ENCODE peak calls at places on chromosomes 1 and 21, in seven cellular contexts. Q, D, A, B, V, Z and E are unnamed samples.

GRCh38 chr1:45230537-45230936 is 24.1 kb upstream of the ZSWIM5 start:
- DNase-seq in Q (peak; percentile 11), D (no peak), A (no peak), B (no peak), V (no peak), Z (no peak), E (no peak)

GRCh38 chr1:89881415-89882058 is 60.7 kb downstream of the LRRC8D start:
- DNase-seq in Q (no peak), D (no peak), A (no peak), B (peak; percentile 5), V (no peak), Z (no peak), E (no peak)

GRCh38 chr1:3471356-3472087 is 17.1 kb downstream of the ARHGEF16 start:
- DNase-seq in Q (no peak), D (peak; percentile 57), A (peak; percentile 69), B (no peak), V (no peak), Z (peak; percentile 56), E (peak; percentile 74)

GRCh38 chr1:176879784-176880620 is 284.5 kb downstream of the ASTN1 start:
- DNase-seq in Q (no peak), D (no peak), A (no peak), B (no peak), V (no peak), Z (no peak), E (no peak)

GRCh38 chr1:167060141-167061072 is 29.8 kb downstream of the GPA33 start:
- DNase-seq in Q (no peak), D (no peak), A (no peak), B (no peak), V (no peak), Z (no peak), E (no peak)

GRCh38 chr1:178724734-178725602 is at the start of gene RALGPS2:
- DNase-seq in Q (peak; percentile 68), D (peak; percentile 54), A (peak; percentile 22), B (no peak), V (peak; percentile 59), Z (peak; percentile 71), E (peak; percentile 84)

GRCh38 chr1:167092653-167093052 is 1.2 kb upstream of the STYXL2 start:
- DNase-seq in Q (no peak), D (no peak), A (no peak), B (no peak), V (no peak), Z (no peak), E (no peak)

GRCh38 chr1:179190861-179191260 is 38.6 kb downstream of the ABL2 start:
- DNase-seq in Q (no peak), D (no peak), A (peak; percentile 31), B (no peak), V (no peak), Z (no peak), E (no peak)

GRCh38 chr1:9424278-9424677 is 115.0 kb upstream of the SLC25A33 start:
- DNase-seq in Q (no peak), D (no peak), A (no peak), B (no peak), V (no peak), Z (no peak), E (no peak)

GRCh38 chr1:41614818-41615217 is 130.3 kb upstream of the EDN2 start:
- DNase-seq in Q (no peak), D (no peak), A (no peak), B (no peak), V (no peak), Z (no peak), E (no peak)

GRCh38 chr1:83996621-83997020 is 2.3 kb downstream of the TTLL7 start:
- DNase-seq in Q (no peak), D (no peak), A (peak; percentile 6), B (no peak), V (no peak), Z (no peak), E (no peak)

GRCh38 chr1:1334835-1335234 is 3.8 kb downstream of the TAS1R3 start:
- DNase-seq in Q (no peak), D (no peak), A (no peak), B (no peak), V (no peak), Z (no peak), E (peak; percentile 91)

GRCh38 chr1:234768171-234768568 is 158.2 kb upstream of the IRF2BP2 start:
- DNase-seq in Q (peak; percentile 28), D (no peak), A (no peak), B (peak; percentile 52), V (peak; percentile 15), Z (no peak), E (no peak)

GRCh38 chr1:9149837-9150581 is 21.1 kb upstream of the GPR157 start:
- DNase-seq in Q (no peak), D (no peak), A (no peak), B (no peak), V (no peak), Z (no peak), E (no peak)

GRCh38 chr1:31618916-31619846 is 1.7 kb downstream of the HCRTR1 start:
- DNase-seq in Q (no peak), D (no peak), A (no peak), B (no peak), V (no peak), Z (no peak), E (no peak)

GRCh38 chr1:39416609-39417008 is 74.8 kb upstream of the BMP8A start:
- DNase-seq in Q (no peak), D (no peak), A (no peak), B (no peak), V (no peak), Z (no peak), E (peak; percentile 28)

GRCh38 chr1:245807306-245807705 is 652.5 kb downstream of the KIF26B start:
- DNase-seq in Q (no peak), D (no peak), A (no peak), B (peak; percentile 80), V (no peak), Z (no peak), E (peak; percentile 47)
- H3K27ac ChIP-seq in Q (no peak overlapping the region), D (no peak overlapping the region), A (no peak overlapping the region), B (peak overlapping the region; percentile 41), V (no peak overlapping the region), Z (no peak overlapping the region), E (no peak overlapping the region)

DNA sequence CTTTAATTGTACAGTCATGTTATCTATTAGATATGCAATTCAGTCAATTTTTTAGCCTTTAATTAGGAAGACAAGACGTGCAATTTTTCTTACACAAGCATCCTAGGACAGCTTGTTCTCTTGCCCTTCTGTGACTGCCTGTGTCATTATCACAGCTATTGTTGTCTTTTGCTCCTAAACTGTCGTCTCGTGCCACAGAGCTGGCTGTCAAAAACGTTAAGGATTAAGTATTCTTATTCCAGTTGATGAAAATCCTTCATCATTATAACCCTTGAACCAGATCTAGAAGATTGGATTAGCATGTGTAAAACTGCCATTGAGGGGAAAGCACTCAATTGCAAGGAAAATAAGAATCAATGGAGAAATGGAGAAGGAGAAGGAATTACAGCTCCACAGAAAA is 43.8 kb upstream of the AIM2 start:
- DNase-seq in Q (no peak), D (no peak), A (no peak), B (no peak), V (no peak), Z (no peak), E (no peak)
- H3K27me3 ChIP-seq in Q (no peaks in the 10 kb centered on the region), D (no peaks in the 10 kb centered on the region), A (no peaks in the 10 kb centered on the region), B (peaks cover 2% of the 10 kb centered on the region), V (no peaks in the 10 kb centered on the region), Z (no peaks in the 10 kb centered on the region), E (no peaks in the 10 kb centered on the region)

GRCh38 chr1:224504642-224505041 is 70.0 kb upstream of the WDR26 start:
- DNase-seq in Q (no peak), D (no peak), A (no peak), B (no peak), V (no peak), Z (no peak), E (no peak)

GRCh38 chr1:224502459-224503160 is 68.0 kb upstream of the WDR26 start:
- DNase-seq in Q (no peak), D (no peak), A (no peak), B (no peak), V (no peak), Z (peak; percentile 16), E (no peak)

GRCh38 chr1:224501836-224502235 is 67.2 kb upstream of the WDR26 start:
- DNase-seq in Q (no peak), D (no peak), A (no peak), B (no peak), V (no peak), Z (no peak), E (no peak)

GRCh38 chr1:224505454-224506093 is 71.0 kb upstream of the WDR26 start:
- DNase-seq in Q (no peak), D (no peak), A (no peak), B (no peak), V (no peak), Z (no peak), E (no peak)

DNA sequence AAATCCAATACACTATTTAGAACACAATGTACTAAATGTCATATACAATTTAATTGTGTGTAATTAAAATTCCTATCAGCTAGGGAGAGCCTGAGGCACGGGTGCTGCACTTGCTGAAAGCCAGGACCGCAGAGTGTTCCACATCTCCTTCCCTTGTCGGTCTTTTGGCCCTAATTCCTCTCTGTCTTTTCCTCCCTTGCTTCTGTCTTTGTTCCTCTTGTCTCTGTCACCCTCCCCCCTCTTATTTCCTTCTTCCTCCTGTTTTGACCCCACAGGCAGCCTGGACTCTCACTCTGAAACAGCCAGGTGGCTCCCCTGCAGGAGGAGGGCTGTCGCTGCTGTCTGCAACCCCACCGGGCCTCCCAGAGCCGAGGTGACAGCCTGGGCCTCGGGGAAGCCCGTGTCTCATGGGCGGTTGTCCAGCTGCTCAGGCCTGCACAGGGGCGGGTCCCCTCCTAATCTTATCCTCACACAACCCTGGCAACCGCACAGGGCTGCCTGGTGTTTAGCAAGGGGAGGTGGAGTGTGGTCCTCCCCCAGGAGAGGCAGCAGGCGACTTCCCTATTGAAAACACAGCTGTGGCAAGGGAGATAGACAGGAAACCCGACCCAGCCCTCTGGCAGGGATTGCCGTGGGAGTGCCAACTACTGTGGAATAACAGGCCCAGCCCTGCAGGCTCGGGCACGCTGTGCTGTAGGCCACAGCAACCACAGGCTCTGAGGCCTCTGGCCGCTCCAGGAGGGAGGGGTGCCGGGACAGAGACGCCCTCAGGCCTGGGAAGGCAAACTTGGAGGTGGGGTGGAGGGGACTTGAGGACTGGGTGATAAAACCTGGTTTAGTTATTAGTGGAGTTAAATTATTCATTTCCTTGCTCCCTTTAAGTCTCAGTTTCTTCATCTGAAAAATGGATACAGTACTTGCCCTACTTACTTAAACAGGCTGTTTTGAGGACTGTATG is 68.8 kb upstream of the WDR26 start:
- DNase-seq in Q (no peak), D (peak; percentile 70), A (peak; percentile 64), B (peak; percentile 51), V (peak; percentile 71), Z (peak; percentile 61), E (peak; percentile 73)
- H3K4me3 ChIP-seq in Q (no peak overlapping the region), D (peak overlapping the region; percentile 30), A (no peak overlapping the region), B (peak overlapping the region; percentile 24), V (no peak overlapping the region), Z (no peak overlapping the region), E (no peak overlapping the region)

DNA sequence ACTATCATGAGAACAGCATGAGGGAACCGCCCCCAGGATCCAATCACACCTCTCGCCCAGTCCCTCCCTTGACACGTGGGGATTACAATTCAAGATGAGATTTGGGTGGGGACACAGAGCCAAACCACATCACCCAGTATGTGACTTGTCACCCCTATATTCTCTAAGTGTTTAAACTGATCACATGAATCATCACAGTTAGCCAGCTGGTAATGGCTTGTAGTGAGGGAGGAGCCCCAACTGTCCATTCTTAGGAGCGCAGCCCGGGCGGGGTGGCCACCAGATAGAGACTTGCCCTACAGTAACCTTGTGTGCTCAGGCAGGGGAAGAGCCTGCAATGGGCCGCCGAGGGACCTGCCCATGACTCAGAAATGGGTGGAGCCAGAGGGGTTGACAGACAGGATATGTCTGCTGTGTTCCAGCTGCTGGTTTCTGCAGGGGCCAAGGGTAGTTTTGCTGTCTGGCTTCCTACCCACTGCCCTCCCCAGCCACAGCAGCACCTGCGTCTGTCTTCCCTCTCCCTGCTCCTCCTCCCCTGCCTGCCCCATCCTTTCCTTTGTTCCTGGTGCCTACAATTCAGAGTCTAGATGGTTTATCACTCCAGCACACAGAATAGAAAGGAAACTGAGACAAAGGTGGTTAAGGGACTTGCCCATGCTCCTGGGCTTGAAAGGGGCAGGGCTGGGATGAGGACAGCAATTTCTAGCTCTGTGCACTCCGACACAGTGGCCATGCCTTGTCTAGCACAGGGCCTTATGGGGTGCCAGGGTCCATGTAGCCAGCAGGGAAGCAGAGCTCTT is 9.2 kb downstream of the ABCG1 start:
- DNase-seq in Q (peak; percentile 82), D (peak; percentile 47), A (peak; percentile 88), B (peak; percentile 85), V (peak; percentile 97), Z (no peak), E (peak; percentile 91)
- H3K27ac ChIP-seq in Q (peak overlapping the region; percentile 67), D (no peak overlapping the region), A (no peak overlapping the region), B (peak overlapping the region; percentile 22), V (peak overlapping the region; percentile 74), Z (no peak overlapping the region), E (no peak overlapping the region)